ENCODE peak calls at places on chromosomes 13 and 19, in seven cellular contexts. One of them, this sample, is unnamed.

GRCh38 chr19:47651691-47652090 is 42.8 kb downstream of the BICRA start:
- DNase-seq in colonic mucosa: no peak
- DNase-seq in CD8-positive, alpha-beta memory T cell: no peak
- DNase-seq in IMR-90: no peak
- DNase-seq in heart right ventricle: no peak
- DNase-seq in cardiac muscle cell: no peak
- DNase-seq in suprapubic skin: no peak
- DNase-seq in this sample: no peak

GRCh38 chr13:76720827-76721226 is 165.4 kb downstream of the KCTD12 start:
- DNase-seq in colonic mucosa: no peak
- DNase-seq in CD8-positive, alpha-beta memory T cell: no peak
- DNase-seq in IMR-90: no peak
- DNase-seq in heart right ventricle: no peak
- DNase-seq in cardiac muscle cell: no peak
- DNase-seq in suprapubic skin: no peak
- DNase-seq in this sample: no peak

GRCh38 chr13:25233861-25234260 is 53.4 kb downstream of the MTMR6 start:
- DNase-seq in colonic mucosa: no peak
- DNase-seq in CD8-positive, alpha-beta memory T cell: no peak
- DNase-seq in IMR-90: no peak
- DNase-seq in heart right ventricle: no peak
- DNase-seq in cardiac muscle cell: no peak
- DNase-seq in suprapubic skin: no peak
- DNase-seq in this sample: no peak

GRCh38 chr19:1252221-1252817 is 3.9 kb downstream of the MIDN start:
- DNase-seq in colonic mucosa: peak; percentile 85
- DNase-seq in CD8-positive, alpha-beta memory T cell: peak; percentile 89
- DNase-seq in IMR-90: peak; percentile 88
- DNase-seq in heart right ventricle: peak; percentile 91
- DNase-seq in cardiac muscle cell: no peak
- DNase-seq in suprapubic skin: peak; percentile 95
- DNase-seq in this sample: peak; percentile 63

GRCh38 chr13:19795956-19796355 is 13.2 kb upstream of the PSPC1 start:
- DNase-seq in colonic mucosa: no peak
- DNase-seq in CD8-positive, alpha-beta memory T cell: no peak
- DNase-seq in IMR-90: no peak
- DNase-seq in heart right ventricle: no peak
- DNase-seq in cardiac muscle cell: no peak
- DNase-seq in suprapubic skin: no peak
- DNase-seq in this sample: no peak

GRCh38 chr19:4528843-4529242 is 6.2 kb downstream of the PLIN5 start:
- DNase-seq in colonic mucosa: no peak
- DNase-seq in CD8-positive, alpha-beta memory T cell: no peak
- DNase-seq in IMR-90: no peak
- DNase-seq in heart right ventricle: no peak
- DNase-seq in cardiac muscle cell: no peak
- DNase-seq in suprapubic skin: no peak
- DNase-seq in this sample: no peak

GRCh38 chr13:95509521-95510315 is 42.8 kb upstream of the CLDN10 start:
- DNase-seq in colonic mucosa: no peak
- DNase-seq in CD8-positive, alpha-beta memory T cell: no peak
- DNase-seq in IMR-90: peak; percentile 10
- DNase-seq in heart right ventricle: no peak
- DNase-seq in cardiac muscle cell: no peak
- DNase-seq in suprapubic skin: no peak
- DNase-seq in this sample: no peak

GRCh38 chr19:16581145-16581970 is 9.1 kb upstream of the SLC35E1 start:
- DNase-seq in colonic mucosa: no peak
- DNase-seq in CD8-positive, alpha-beta memory T cell: no peak
- DNase-seq in IMR-90: no peak
- DNase-seq in heart right ventricle: no peak
- DNase-seq in cardiac muscle cell: no peak
- DNase-seq in suprapubic skin: no peak
- DNase-seq in this sample: no peak

GRCh38 chr19:20359933-20360720 is 193.1 kb downstream of the ZNF486 start:
- DNase-seq in colonic mucosa: no peak
- DNase-seq in CD8-positive, alpha-beta memory T cell: no peak
- DNase-seq in IMR-90: no peak
- DNase-seq in heart right ventricle: no peak
- DNase-seq in cardiac muscle cell: peak; percentile 47
- DNase-seq in suprapubic skin: no peak
- DNase-seq in this sample: peak; percentile 7

GRCh38 chr19:29836409-29836825 is 24.6 kb downstream of the CCNE1 start:
- DNase-seq in colonic mucosa: no peak
- DNase-seq in CD8-positive, alpha-beta memory T cell: no peak
- DNase-seq in IMR-90: no peak
- DNase-seq in heart right ventricle: no peak
- DNase-seq in cardiac muscle cell: no peak
- DNase-seq in suprapubic skin: no peak
- DNase-seq in this sample: no peak

GRCh38 chr19:6720369-6721112 is at the start of gene C3:
- DNase-seq in colonic mucosa: no peak
- DNase-seq in CD8-positive, alpha-beta memory T cell: no peak
- DNase-seq in IMR-90: peak; percentile 26
- DNase-seq in heart right ventricle: no peak
- DNase-seq in cardiac muscle cell: no peak
- DNase-seq in suprapubic skin: peak; percentile 85
- DNase-seq in this sample: no peak

GRCh38 chr13:22275393-22275792 is 604.5 kb downstream of the FGF9 start:
- DNase-seq in colonic mucosa: no peak
- DNase-seq in CD8-positive, alpha-beta memory T cell: no peak
- DNase-seq in IMR-90: no peak
- DNase-seq in heart right ventricle: no peak
- DNase-seq in cardiac muscle cell: no peak
- DNase-seq in suprapubic skin: no peak
- DNase-seq in this sample: no peak

DNA sequence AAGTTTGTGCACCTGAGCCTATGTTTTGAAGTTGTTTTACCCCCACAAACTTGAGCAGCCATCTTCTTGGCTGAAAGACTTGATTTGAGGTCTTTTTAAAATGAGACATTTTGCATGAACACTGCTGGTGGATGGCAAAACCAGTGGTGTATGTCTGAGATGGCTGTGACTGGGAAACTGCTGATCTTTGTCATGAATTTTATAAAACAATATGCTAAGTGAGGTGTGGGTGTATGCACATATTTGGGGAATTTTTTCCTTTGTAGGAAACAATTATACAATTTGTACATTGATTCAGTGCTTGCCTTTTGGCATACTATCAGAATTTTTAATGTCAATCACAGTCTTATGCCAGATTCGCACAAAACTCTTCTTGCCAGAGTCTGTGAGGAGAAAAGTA is 52.5 kb downstream of the ZAR1L start:
- DNase-seq in colonic mucosa: no peak
- DNase-seq in CD8-positive, alpha-beta memory T cell: no peak
- DNase-seq in IMR-90: no peak
- DNase-seq in heart right ventricle: no peak
- DNase-seq in cardiac muscle cell: no peak
- DNase-seq in suprapubic skin: no peak
- DNase-seq in this sample: no peak
- H3K27ac ChIP-seq in colonic mucosa: no peak overlapping the region
- H3K27ac ChIP-seq in CD8-positive, alpha-beta memory T cell: no peak overlapping the region
- H3K27ac ChIP-seq in IMR-90: no peak overlapping the region
- H3K27ac ChIP-seq in heart right ventricle: peak overlapping the region; percentile 85
- H3K27ac ChIP-seq in cardiac muscle cell: no peak overlapping the region
- H3K27ac ChIP-seq in suprapubic skin: no peak overlapping the region
- H3K27ac ChIP-seq in this sample: no peak overlapping the region

DNA sequence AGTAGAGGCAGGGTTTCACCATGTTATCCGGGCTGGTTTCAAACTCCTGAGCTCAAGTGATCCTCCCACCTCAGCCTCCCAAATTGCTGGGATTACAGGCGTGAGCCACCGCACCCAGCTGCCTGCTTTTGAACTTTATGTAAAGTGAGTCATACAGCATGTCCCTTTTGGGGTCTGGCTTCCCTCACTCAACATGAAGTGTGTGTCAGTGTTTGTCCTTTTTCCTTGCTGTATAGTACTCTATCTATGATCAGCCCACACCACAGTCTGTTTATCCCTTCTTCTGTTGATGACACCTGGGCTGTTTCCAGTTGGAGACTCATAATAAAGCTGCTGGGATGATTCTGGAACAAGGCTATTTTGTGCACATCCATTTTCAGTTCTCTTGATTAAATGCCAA is 2.1 kb downstream of the SPIB start:
- DNase-seq in colonic mucosa: no peak
- DNase-seq in CD8-positive, alpha-beta memory T cell: no peak
- DNase-seq in IMR-90: no peak
- DNase-seq in heart right ventricle: no peak
- DNase-seq in cardiac muscle cell: no peak
- DNase-seq in suprapubic skin: no peak
- DNase-seq in this sample: no peak
- H3K27me3 ChIP-seq in colonic mucosa: peaks cover 25% of the 10 kb centered on the region
- H3K27me3 ChIP-seq in CD8-positive, alpha-beta memory T cell: peaks cover 11% of the 10 kb centered on the region
- H3K27me3 ChIP-seq in IMR-90: peaks cover 21% of the 10 kb centered on the region
- H3K27me3 ChIP-seq in heart right ventricle: peaks cover 61% of the 10 kb centered on the region
- H3K27me3 ChIP-seq in cardiac muscle cell: peaks cover 17% of the 10 kb centered on the region
- H3K27me3 ChIP-seq in suprapubic skin: peaks cover 63% of the 10 kb centered on the region
- H3K27me3 ChIP-seq in this sample: no peaks in the 10 kb centered on the region

GRCh38 chr13:24076124-24076523 is 84.4 kb upstream of the SPATA13 start:
- DNase-seq in colonic mucosa: peak; percentile 70
- DNase-seq in CD8-positive, alpha-beta memory T cell: no peak
- DNase-seq in IMR-90: no peak
- DNase-seq in heart right ventricle: no peak
- DNase-seq in cardiac muscle cell: no peak
- DNase-seq in suprapubic skin: no peak
- DNase-seq in this sample: no peak
- H3K4me3 ChIP-seq in colonic mucosa: peak overlapping the region; percentile 22
- H3K4me3 ChIP-seq in CD8-positive, alpha-beta memory T cell: no peak overlapping the region
- H3K4me3 ChIP-seq in IMR-90: no peak overlapping the region
- H3K4me3 ChIP-seq in heart right ventricle: no peak overlapping the region
- H3K4me3 ChIP-seq in cardiac muscle cell: no peak overlapping the region
- H3K4me3 ChIP-seq in suprapubic skin: no peak overlapping the region
- H3K4me3 ChIP-seq in this sample: no peak overlapping the region

DNA sequence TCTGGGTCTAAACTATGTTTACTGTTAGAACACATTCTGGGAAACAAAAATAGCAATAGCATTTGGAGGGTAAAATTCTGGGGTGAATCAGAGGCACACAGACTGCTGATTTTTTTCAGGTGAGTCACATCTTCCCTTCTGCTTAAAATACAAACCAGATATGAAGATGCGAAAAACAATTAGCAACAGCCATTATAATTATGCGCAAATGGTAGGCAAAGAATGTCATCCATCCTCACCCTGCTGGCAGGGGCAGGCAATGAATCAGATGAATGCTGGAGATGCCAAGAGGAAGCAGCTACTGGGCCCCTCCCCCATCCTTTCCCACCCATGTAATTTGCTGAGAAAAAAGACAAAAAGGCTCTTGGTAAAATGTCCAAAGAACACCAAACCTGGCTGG is 282.9 kb downstream of the KLF5 start:
- DNase-seq in colonic mucosa: no peak
- DNase-seq in CD8-positive, alpha-beta memory T cell: no peak
- DNase-seq in IMR-90: peak; percentile 44
- DNase-seq in heart right ventricle: no peak
- DNase-seq in cardiac muscle cell: no peak
- DNase-seq in suprapubic skin: no peak
- DNase-seq in this sample: no peak
- H3K27ac ChIP-seq in colonic mucosa: no peak overlapping the region
- H3K27ac ChIP-seq in CD8-positive, alpha-beta memory T cell: no peak overlapping the region
- H3K27ac ChIP-seq in IMR-90: no peak overlapping the region
- H3K27ac ChIP-seq in heart right ventricle: no peak overlapping the region
- H3K27ac ChIP-seq in cardiac muscle cell: no peak overlapping the region
- H3K27ac ChIP-seq in suprapubic skin: no peak overlapping the region
- H3K27ac ChIP-seq in this sample: no peak overlapping the region

DNA sequence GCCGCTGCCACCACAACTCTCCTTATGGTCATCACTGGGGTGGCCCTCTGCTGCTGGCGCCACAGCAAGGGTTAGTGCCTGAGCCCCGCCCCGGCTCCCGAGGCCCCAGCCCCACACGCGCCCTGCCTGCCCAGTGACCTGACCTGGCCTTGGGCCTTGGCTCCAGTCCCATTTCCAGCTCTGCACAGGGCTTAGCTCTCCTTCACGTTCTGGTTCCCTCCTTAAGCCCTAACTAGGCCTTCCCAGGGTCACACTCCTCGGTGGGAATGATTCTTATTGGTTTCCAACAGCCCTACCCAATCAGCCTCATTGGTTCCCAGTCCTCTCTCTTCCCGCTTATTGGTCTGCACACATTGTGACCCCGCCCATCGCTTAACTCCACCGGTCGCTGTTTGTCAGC is 5.8 kb downstream of the KIRREL2 start:
- DNase-seq in colonic mucosa: no peak
- DNase-seq in CD8-positive, alpha-beta memory T cell: no peak
- DNase-seq in IMR-90: no peak
- DNase-seq in heart right ventricle: no peak
- DNase-seq in cardiac muscle cell: no peak
- DNase-seq in suprapubic skin: no peak
- DNase-seq in this sample: no peak
- H3K27me3 ChIP-seq in colonic mucosa: peaks cover 14% of the 10 kb centered on the region
- H3K27me3 ChIP-seq in CD8-positive, alpha-beta memory T cell: peaks cover 5% of the 10 kb centered on the region
- H3K27me3 ChIP-seq in IMR-90: peaks cover 58% of the 10 kb centered on the region
- H3K27me3 ChIP-seq in heart right ventricle: peaks cover 56% of the 10 kb centered on the region
- H3K27me3 ChIP-seq in cardiac muscle cell: peaks cover 37% of the 10 kb centered on the region
- H3K27me3 ChIP-seq in suprapubic skin: peaks cover 66% of the 10 kb centered on the region
- H3K27me3 ChIP-seq in this sample: peaks cover 22% of the 10 kb centered on the region

DNA sequence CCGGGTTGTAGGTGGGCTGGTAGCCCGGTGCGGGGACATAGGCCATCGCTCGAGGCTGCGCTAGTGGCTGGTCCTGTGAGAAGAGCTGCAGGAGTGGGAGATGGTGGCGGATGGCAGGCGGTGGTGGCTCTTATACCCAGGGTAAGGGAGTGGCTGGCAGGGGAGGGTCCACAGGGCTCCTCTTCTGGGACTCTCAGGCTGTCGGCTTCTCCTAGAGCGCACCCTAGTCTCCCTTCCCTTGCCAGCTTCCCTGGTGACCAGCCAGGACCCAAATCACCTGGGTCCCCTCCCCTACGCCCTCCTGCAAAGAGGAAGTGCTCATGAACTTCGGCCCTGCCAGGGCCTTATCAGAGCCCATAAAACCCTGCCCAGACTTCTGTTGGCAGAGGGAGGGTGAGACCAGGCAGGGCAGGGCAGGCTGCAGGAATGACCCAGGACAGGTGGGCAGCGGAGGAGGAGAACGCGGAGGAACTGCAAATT is at the start of gene LGALS4:
- DNase-seq in colonic mucosa: peak; percentile 96
- DNase-seq in CD8-positive, alpha-beta memory T cell: no peak
- DNase-seq in IMR-90: no peak
- DNase-seq in heart right ventricle: no peak
- DNase-seq in cardiac muscle cell: no peak
- DNase-seq in suprapubic skin: no peak
- DNase-seq in this sample: no peak
- H3K4me3 ChIP-seq in colonic mucosa: peak within 1 kb of the TSS; percentile 72
- H3K4me3 ChIP-seq in CD8-positive, alpha-beta memory T cell: no peak within 1 kb of the TSS
- H3K4me3 ChIP-seq in IMR-90: no peak within 1 kb of the TSS
- H3K4me3 ChIP-seq in heart right ventricle: no peak within 1 kb of the TSS
- H3K4me3 ChIP-seq in cardiac muscle cell: no peak within 1 kb of the TSS
- H3K4me3 ChIP-seq in suprapubic skin: no peak within 1 kb of the TSS
- H3K4me3 ChIP-seq in this sample: no peak within 1 kb of the TSS

This sample was measured in SJCRH30.